ENCODE peak calls at places on chromosomes 13 and 19, in six cellular contexts. A is colonic mucosa, R is MM.1S, W is testis, S is Peyer's patch, L is pancreas. C is an unnamed sample.

GRCh38 chr13:106513025-106513424 is 22.4 kb downstream of the EFNB2 start:
- DNase-seq in S (no peak), R (no peak), A (no peak), W (no peak), L (no peak), C (no peak)

GRCh38 chr13:74669149-74669548 is 534.9 kb upstream of the KLF12 start:
- DNase-seq in S (no peak), W (no peak), R (no peak), A (no peak), L (no peak), C (no peak)

GRCh38 chr13:23558675-23559536 is 11.3 kb upstream of the TNFRSF19 start:
- DNase-seq in S (no peak), L (no peak), A (no peak), R (no peak), W (peak), C (peak)

GRCh38 chr13:43023244-43023931 is at the start of gene DNAJC15:
- DNase-seq in L (peak), W (peak), S (peak), A (peak), R (peak), C (peak)

GRCh38 chr13:90974249-90974954 is 373.1 kb upstream of the MIR17HG start:
- DNase-seq in W (no peak), A (no peak), S (no peak), R (no peak), L (no peak), C (no peak)

GRCh38 chr19:5321851-5322681 is 18.5 kb downstream of the PTPRS start:
- DNase-seq in L (no peak), W (no peak), R (no peak), A (peak), S (peak), C (no peak)

GRCh38 chr13:29496241-29496712 is 99.2 kb downstream of the SLC7A1 start:
- DNase-seq in S (peak), W (peak), R (no peak), L (peak), A (no peak), C (no peak)

GRCh38 chr13:87678353-87678752 is 7.2 kb downstream of the SLITRK5 start:
- DNase-seq in W (no peak), R (peak), L (no peak), A (no peak), S (no peak), C (no peak)

GRCh38 chr19:4083677-4084546 is 17.2 kb upstream of the ZBTB7A start:
- DNase-seq in W (no peak), A (peak), S (peak), L (no peak), R (no peak), C (peak)

GRCh38 chr19:39967561-39967960 is 3.4 kb upstream of the PSMC4 start:
- DNase-seq in A (peak), W (no peak), L (no peak), R (no peak), S (no peak), C (no peak)

GRCh38 chr19:741506-742131 is 9.3 kb upstream of the MISP start:
- DNase-seq in W (no peak), L (no peak), R (peak), S (no peak), A (no peak), C (no peak)

GRCh38 chr19:40982594-40983101 is 8.4 kb upstream of the CYP2B6 start:
- DNase-seq in R (no peak), L (no peak), S (no peak), W (no peak), A (no peak), C (no peak)

GRCh38 chr19:457636-458035 is 3.2 kb downstream of the SHC2 start:
- DNase-seq in W (peak), S (no peak), A (no peak), R (no peak), L (no peak), C (no peak)

GRCh38 chr19:48290341-48290922 is 20.6 kb downstream of the ZNF114 start:
- DNase-seq in S (no peak), A (no peak), W (no peak), R (no peak), L (no peak), C (no peak)

GRCh38 chr13:25335856-25336255 is 34.4 kb downstream of the NUP58 start:
- DNase-seq in R (no peak), S (no peak), W (no peak), A (no peak), L (no peak), C (no peak)

GRCh38 chr13:52832268-52832667 is 16.2 kb downstream of the PCDH8 start:
- DNase-seq in W (no peak), S (no peak), R (no peak), L (no peak), A (no peak), C (no peak)

GRCh38 chr13:35552172-35552844 is 75.8 kb upstream of the MAB21L1 start:
- DNase-seq in A (no peak), L (no peak), W (no peak), R (no peak), S (no peak), C (no peak)

GRCh38 chr13:108313382-108313781 is 43.9 kb downstream of the TNFSF13B start:
- DNase-seq in L (no peak), S (no peak), W (no peak), A (peak), R (no peak), C (no peak)

GRCh38 chr13:60974296-60974695 is 441.4 kb downstream of the PCDH20 start:
- DNase-seq in L (no peak), S (no peak), A (no peak), W (no peak), R (no peak), C (no peak)

GRCh38 chr13:94480672-94481145 is 1.2 kb upstream of the DCT start:
- DNase-seq in S (no peak), A (no peak), W (no peak), R (no peak), L (no peak), C (no peak)

GRCh38 chr13:93260591-93260990 is 34.0 kb downstream of the GPC6 start:
- DNase-seq in R (no peak), S (no peak), L (no peak), W (no peak), A (no peak), C (no peak)

GRCh38 chr13:66879971-66880370 is 350.2 kb downstream of the PCDH9 start:
- DNase-seq in S (no peak), L (no peak), R (no peak), W (no peak), A (no peak), C (no peak)

GRCh38 chr13:87712012-87712411 is 40.8 kb downstream of the SLITRK5 start:
- DNase-seq in A (no peak), L (no peak), R (no peak), S (no peak), W (no peak), C (no peak)

GRCh38 chr19:12792048-12792852 is 964 bp downstream of the JUNB start:
- DNase-seq in L (peak), S (peak), A (peak), R (peak), W (peak), C (peak)

GRCh38 chr19:4583961-4584669 is 24.6 kb upstream of the SEMA6B start:
- DNase-seq in S (no peak), A (peak), L (no peak), R (no peak), W (peak), C (peak)

GRCh38 chr19:32372726-32373613 is 27.6 kb downstream of the ZNF507 start:
- DNase-seq in R (no peak), S (no peak), A (no peak), W (no peak), L (no peak), C (no peak)

GRCh38 chr13:112102243-112102642 is 35.3 kb downstream of the SOX1 start:
- DNase-seq in W (no peak), S (no peak), A (no peak), R (no peak), L (no peak), C (no peak)

GRCh38 chr19:17616961-17617806 is 61.7 kb downstream of the COLGALT1 start:
- DNase-seq in L (no peak), A (no peak), R (no peak), S (no peak), W (peak), C (no peak)

GRCh38 chr19:10074153-10074552 is 12.0 kb upstream of the SHFL start:
- DNase-seq in R (no peak), A (peak), S (peak), W (no peak), L (no peak), C (no peak)

GRCh38 chr19:35019144-35019543 is 11.1 kb upstream of the SCN1B start:
- DNase-seq in R (no peak), W (no peak), A (no peak), L (no peak), S (no peak), C (no peak)
- H3K27ac ChIP-seq in R (no peak), W (no peak), A (no peak), L (no peak), S (no peak), C (no peak)

GRCh38 chr19:2724148-2724557 is 3.0 kb upstream of the DIRAS1 start:
- DNase-seq in S (no peak), L (no peak), A (no peak), W (no peak), R (no peak), C (no peak)
- H3K27ac ChIP-seq in S (no peak), L (no peak), A (no peak), W (peak), R (no peak), C (no peak)

GRCh38 chr19:18922228-18922985 is 2.9 kb downstream of the DDX49 start:
- DNase-seq in L (no peak), S (no peak), W (no peak), R (no peak), A (no peak), C (peak)
- H3K27ac ChIP-seq in L (no peak), S (no peak), W (no peak), R (no peak), A (no peak), C (no peak)

DNA sequence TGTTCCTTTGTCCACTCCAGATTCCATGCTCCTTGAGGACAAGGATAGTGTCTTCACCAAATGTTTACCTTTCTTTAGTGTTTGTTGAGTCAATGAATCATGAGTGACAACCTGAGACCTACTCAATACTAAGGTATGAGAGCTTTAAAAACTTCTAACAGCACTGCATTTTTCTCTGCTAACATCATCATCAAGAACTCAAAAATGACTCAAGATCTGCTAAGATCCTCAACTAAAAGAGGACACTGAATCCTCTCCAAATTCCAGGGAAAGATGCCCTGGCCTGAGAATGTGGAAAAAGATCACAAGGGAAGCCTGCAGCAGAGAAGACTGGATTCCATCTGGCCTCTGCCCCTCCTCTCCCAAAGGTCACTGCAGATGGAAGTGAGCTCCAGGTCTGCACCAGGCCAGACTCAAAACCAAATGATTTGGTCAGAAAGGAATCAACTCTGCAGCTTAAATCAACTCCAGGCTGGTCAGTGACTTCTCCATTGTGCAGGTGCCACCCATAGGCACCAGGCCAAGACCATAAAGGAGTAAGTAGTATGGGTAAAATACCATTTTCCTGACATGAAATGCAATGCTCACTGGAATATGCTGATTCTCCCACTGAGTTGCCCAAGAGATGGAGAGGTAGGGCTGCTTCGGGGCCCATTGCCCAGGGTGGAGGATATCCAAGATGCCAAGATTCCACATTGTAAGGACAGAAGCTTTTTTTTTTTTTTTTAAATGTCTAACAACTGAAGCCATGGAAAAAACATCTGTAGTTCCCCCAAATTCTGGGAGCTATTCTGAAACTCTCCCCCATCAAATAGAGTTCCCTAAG is 89.5 kb upstream of the DOCK9 start:
- DNase-seq in A (no peak), R (no peak), L (no peak), W (no peak), S (no peak), C (no peak)
- H3K27ac ChIP-seq in A (no peak), R (no peak), L (no peak), W (no peak), S (no peak), C (no peak)

GRCh38 chr19:53537126-53537522 is 821 bp upstream of the ZNF331 start:
- DNase-seq in L (no peak), S (no peak), W (no peak), A (no peak), R (no peak), C (no peak)
- H3K27ac ChIP-seq in L (peak), S (peak), W (peak), A (peak), R (no peak), C (no peak)

DNA sequence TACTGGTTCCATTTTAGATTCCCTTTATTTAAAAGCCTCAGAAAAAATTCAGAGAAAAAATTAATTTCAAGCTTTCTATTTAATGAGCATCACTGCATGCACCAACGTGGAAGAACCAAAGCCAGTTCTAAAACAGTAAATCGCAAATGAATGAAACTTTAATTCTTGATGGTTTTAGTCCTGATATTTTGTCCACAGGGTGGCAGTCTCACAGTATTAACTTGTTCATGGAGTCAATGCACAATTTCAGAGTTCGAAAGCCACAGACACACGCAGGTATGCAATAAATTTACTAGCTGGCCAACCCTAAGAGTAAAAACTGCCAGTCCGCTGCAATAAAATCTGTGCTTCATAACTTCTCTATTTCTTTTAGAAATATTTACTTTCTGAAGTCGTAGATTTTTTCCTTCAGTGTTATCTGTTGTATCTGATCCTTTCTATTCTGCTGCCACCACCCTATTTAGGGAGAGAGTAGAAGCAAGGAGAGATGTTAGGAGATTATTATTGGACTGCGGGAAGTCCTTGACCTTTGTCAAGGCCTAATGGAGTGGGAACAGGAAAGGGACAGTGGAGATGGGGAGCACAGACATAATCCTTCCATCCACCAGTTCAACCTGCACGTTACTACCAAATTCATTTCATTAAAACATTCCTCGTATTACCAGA is 7.0 kb upstream of the WBP4 start:
- DNase-seq in A (peak), L (no peak), R (peak), S (peak), W (peak), C (no peak)
- H3K27ac ChIP-seq in A (peak), L (no peak), R (no peak), S (no peak), W (peak), C (no peak)

GRCh38 chr19:15436012-15436825 is 13.5 kb downstream of the WIZ start:
- DNase-seq in L (no peak), R (no peak), A (no peak), W (no peak), S (no peak), C (no peak)

GRCh38 chr19:15431396-15432017 is 12.7 kb upstream of the AKAP8L start:
- DNase-seq in L (no peak), A (no peak), S (no peak), W (no peak), R (no peak), C (no peak)

GRCh38 chr19:15432018-15432494 is 13.3 kb upstream of the AKAP8L start:
- DNase-seq in R (no peak), A (no peak), S (no peak), W (no peak), L (no peak), C (no peak)

GRCh38 chr19:15432629-15433518 is 14.1 kb upstream of the AKAP8L start:
- DNase-seq in A (peak), L (peak), W (peak), S (peak), R (peak), C (peak)

DNA sequence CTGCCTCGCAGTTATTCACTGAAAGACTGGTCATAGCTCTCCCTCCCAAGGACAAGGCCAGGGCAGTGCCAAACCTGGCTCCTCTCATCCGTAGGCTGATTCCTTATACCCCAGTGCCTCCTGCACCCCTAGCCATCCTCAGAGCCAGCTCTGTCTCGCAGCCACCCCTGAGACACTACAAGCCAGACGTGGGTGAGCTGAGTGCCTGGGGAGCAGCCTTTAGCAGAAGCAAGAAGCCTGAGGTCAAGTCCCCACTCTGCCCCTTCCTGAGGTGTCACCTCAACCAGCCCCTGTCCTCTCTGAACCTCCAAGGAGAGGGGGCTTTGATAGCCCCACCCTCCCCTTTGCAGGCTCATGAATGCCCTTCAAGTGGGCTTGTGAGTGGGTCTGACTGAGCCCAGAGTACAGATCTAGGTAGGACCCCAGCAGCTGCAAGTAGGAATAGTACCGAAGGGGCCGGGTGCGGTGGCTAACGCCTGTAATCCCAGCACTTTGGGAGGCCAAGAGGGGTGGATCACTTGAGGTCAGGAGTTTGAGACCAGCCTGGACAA is 14.8 kb upstream of the AKAP8L start:
- DNase-seq in W (no peak), S (no peak), L (no peak), R (no peak), A (no peak), C (no peak)
- H3K27ac ChIP-seq in W (peak), S (peak), L (peak), R (no peak), A (peak), C (no peak)

DNA sequence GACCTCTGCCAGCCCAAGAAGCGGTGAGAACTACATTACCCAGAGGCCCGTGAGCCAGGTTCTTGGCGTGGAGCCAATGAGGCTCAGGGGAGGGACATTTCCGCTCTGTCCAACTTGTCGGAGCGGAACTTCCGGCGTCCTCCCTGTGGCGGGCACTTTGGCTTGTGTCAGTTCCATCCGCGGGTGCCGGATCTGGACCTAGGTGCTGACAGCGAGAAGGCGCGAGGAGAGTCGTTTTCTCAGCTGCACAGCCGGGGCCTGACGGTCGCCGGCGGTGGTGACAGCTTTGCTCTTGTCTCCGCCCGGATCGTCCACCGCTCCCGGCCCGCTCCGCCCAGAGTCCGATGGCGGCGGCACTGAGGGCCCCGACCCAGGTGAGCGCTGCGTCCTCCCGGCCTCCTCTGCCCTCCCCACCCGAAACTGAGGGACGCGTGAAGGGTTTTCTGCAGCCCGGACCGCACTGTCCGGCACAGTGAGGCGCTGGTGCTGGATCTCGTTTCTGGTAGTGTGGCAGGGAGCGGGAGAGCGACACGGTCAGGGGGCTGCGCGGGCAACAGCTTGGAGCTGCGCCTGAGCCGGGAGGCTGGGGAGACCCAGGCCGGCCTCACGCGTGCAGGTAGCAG is at the start of gene ZNF530:
- DNase-seq in S (peak), W (peak), A (peak), R (peak), L (peak), C (peak)
- H3K27ac ChIP-seq in S (peak), W (no peak), A (no peak), R (no peak), L (no peak), C (no peak)

DNA sequence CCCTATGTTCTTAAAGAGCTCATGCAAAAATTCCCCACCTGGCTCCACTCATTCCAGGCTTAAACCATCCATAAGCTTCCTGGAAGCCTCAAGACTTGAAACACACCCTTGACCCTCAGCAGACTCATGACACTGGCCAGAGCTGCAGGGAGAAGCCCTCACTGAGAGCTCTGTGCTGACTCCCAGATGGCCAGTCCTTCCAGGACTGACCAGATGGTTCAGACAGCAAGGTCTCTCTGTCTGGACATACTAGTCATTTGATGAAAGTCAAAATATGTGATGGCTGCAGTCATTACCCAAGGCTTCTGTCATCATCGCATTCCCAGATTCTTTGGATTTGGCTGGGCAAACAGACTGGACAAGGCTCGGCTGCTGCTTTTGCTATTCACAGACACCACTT is 397.4 kb downstream of the FOXO1 start:
- DNase-seq in R (no peak), W (no peak), A (no peak), S (no peak), L (no peak), C (no peak)
- H3K27ac ChIP-seq in R (no peak), W (no peak), A (no peak), S (no peak), L (no peak), C (no peak)

DNA sequence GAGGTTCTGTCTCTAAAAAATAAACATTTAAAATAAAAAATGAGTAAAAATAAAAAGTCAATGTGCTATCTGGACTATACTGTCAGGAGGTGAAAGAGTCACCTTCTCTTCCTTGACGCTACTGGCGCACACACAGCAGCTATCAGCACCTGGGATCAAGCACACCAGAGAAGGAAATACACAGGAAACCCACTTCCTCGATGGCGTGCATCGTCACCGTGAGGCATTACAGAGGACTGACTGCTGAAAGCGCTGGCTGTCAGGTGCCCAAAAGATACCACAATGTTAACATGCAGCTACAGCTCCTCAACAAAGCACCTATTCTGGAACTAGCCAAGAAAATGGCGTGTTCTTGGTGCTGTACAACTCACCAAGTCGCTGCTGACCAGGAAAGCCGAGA is 6.1 kb downstream of the SLC35E1 start:
- DNase-seq in W (no peak), L (no peak), R (peak), A (peak), S (peak), C (peak)
- H3K27ac ChIP-seq in W (no peak), L (peak), R (peak), A (peak), S (peak), C (no peak)